ENCODE peak calls at places on chromosomes 2 and 18, in eight cellular contexts. One of them, this sample, is unnamed.

GRCh38 chr2:129896226-129897100 is 83.0 kb upstream of the RAB6C start:
- DNase-seq in IMR-90: no peak
- DNase-seq in HT1080: no peak
- DNase-seq in hypothalamus: no peak
- DNase-seq in prostate gland: no peak
- DNase-seq in activated naive CD4-positive, alpha-beta T cell treated with Interleukin-2 at 50 U/mL for 16 hours: no peak
- DNase-seq in upper lobe of right lung: no peak
- DNase-seq in activated CD4-positive, alpha-beta T cell treated with anti-CD3 and anti-CD28 coated beads for 24 hours: no peak
- DNase-seq in this sample: no peak

GRCh38 chr2:120104002-120104467 is 91.2 kb downstream of the EPB41L5 start:
- DNase-seq in HT1080: peak
- DNase-seq in activated CD4-positive, alpha-beta T cell treated with anti-CD3 and anti-CD28 coated beads for 24 hours: no peak
- DNase-seq in upper lobe of right lung: no peak
- DNase-seq in activated naive CD4-positive, alpha-beta T cell treated with Interleukin-2 at 50 U/mL for 16 hours: no peak
- DNase-seq in IMR-90: peak
- DNase-seq in hypothalamus: no peak
- DNase-seq in prostate gland: no peak
- DNase-seq in this sample: no peak

GRCh38 chr2:10242998-10243925 is 59.4 kb upstream of the HPCAL1 start:
- DNase-seq in IMR-90: no peak
- DNase-seq in activated naive CD4-positive, alpha-beta T cell treated with Interleukin-2 at 50 U/mL for 16 hours: no peak
- DNase-seq in HT1080: no peak
- DNase-seq in upper lobe of right lung: peak
- DNase-seq in prostate gland: no peak
- DNase-seq in activated CD4-positive, alpha-beta T cell treated with anti-CD3 and anti-CD28 coated beads for 24 hours: no peak
- DNase-seq in hypothalamus: no peak
- DNase-seq in this sample: no peak

GRCh38 chr2:191677091-191677645 is 768 bp upstream of the NABP1 start:
- DNase-seq in activated naive CD4-positive, alpha-beta T cell treated with Interleukin-2 at 50 U/mL for 16 hours: peak
- DNase-seq in HT1080: peak
- DNase-seq in prostate gland: no peak
- DNase-seq in upper lobe of right lung: no peak
- DNase-seq in activated CD4-positive, alpha-beta T cell treated with anti-CD3 and anti-CD28 coated beads for 24 hours: peak
- DNase-seq in IMR-90: peak
- DNase-seq in hypothalamus: no peak
- DNase-seq in this sample: no peak

GRCh38 chr2:43324589-43325447 is 98.4 kb upstream of the ZFP36L2 start:
- DNase-seq in hypothalamus: no peak
- DNase-seq in HT1080: peak
- DNase-seq in activated naive CD4-positive, alpha-beta T cell treated with Interleukin-2 at 50 U/mL for 16 hours: no peak
- DNase-seq in prostate gland: no peak
- DNase-seq in activated CD4-positive, alpha-beta T cell treated with anti-CD3 and anti-CD28 coated beads for 24 hours: no peak
- DNase-seq in IMR-90: no peak
- DNase-seq in upper lobe of right lung: no peak
- DNase-seq in this sample: no peak

GRCh38 chr2:239720411-239721365 is 304.5 kb downstream of the NDUFA10 start:
- DNase-seq in HT1080: no peak
- DNase-seq in prostate gland: no peak
- DNase-seq in upper lobe of right lung: peak
- DNase-seq in activated naive CD4-positive, alpha-beta T cell treated with Interleukin-2 at 50 U/mL for 16 hours: no peak
- DNase-seq in activated CD4-positive, alpha-beta T cell treated with anti-CD3 and anti-CD28 coated beads for 24 hours: no peak
- DNase-seq in hypothalamus: no peak
- DNase-seq in IMR-90: no peak
- DNase-seq in this sample: no peak

GRCh38 chr18:28792404-28793103 is 615.6 kb upstream of the CDH2 start:
- DNase-seq in hypothalamus: no peak
- DNase-seq in activated CD4-positive, alpha-beta T cell treated with anti-CD3 and anti-CD28 coated beads for 24 hours: no peak
- DNase-seq in upper lobe of right lung: no peak
- DNase-seq in HT1080: peak
- DNase-seq in IMR-90: no peak
- DNase-seq in prostate gland: no peak
- DNase-seq in activated naive CD4-positive, alpha-beta T cell treated with Interleukin-2 at 50 U/mL for 16 hours: no peak
- DNase-seq in this sample: no peak

GRCh38 chr2:227415538-227416424 is 28.0 kb upstream of the SCYGR1 start:
- DNase-seq in IMR-90: peak
- DNase-seq in activated naive CD4-positive, alpha-beta T cell treated with Interleukin-2 at 50 U/mL for 16 hours: no peak
- DNase-seq in activated CD4-positive, alpha-beta T cell treated with anti-CD3 and anti-CD28 coated beads for 24 hours: no peak
- DNase-seq in upper lobe of right lung: peak
- DNase-seq in prostate gland: no peak
- DNase-seq in HT1080: peak
- DNase-seq in hypothalamus: no peak
- DNase-seq in this sample: no peak

GRCh38 chr18:28457784-28458183 is 280.9 kb upstream of the CDH2 start:
- DNase-seq in activated naive CD4-positive, alpha-beta T cell treated with Interleukin-2 at 50 U/mL for 16 hours: no peak
- DNase-seq in IMR-90: no peak
- DNase-seq in hypothalamus: no peak
- DNase-seq in HT1080: no peak
- DNase-seq in upper lobe of right lung: no peak
- DNase-seq in prostate gland: no peak
- DNase-seq in activated CD4-positive, alpha-beta T cell treated with anti-CD3 and anti-CD28 coated beads for 24 hours: no peak
- DNase-seq in this sample: no peak

GRCh38 chr2:204051476-204051875 is 114.9 kb downstream of the ICOS start:
- DNase-seq in hypothalamus: no peak
- DNase-seq in activated CD4-positive, alpha-beta T cell treated with anti-CD3 and anti-CD28 coated beads for 24 hours: no peak
- DNase-seq in HT1080: peak
- DNase-seq in prostate gland: no peak
- DNase-seq in activated naive CD4-positive, alpha-beta T cell treated with Interleukin-2 at 50 U/mL for 16 hours: no peak
- DNase-seq in IMR-90: no peak
- DNase-seq in upper lobe of right lung: no peak
- DNase-seq in this sample: no peak

GRCh38 chr2:86352137-86352931 is 14.9 kb upstream of the REEP1 start:
- DNase-seq in upper lobe of right lung: no peak
- DNase-seq in prostate gland: no peak
- DNase-seq in activated naive CD4-positive, alpha-beta T cell treated with Interleukin-2 at 50 U/mL for 16 hours: no peak
- DNase-seq in activated CD4-positive, alpha-beta T cell treated with anti-CD3 and anti-CD28 coated beads for 24 hours: no peak
- DNase-seq in HT1080: peak
- DNase-seq in IMR-90: no peak
- DNase-seq in hypothalamus: no peak
- DNase-seq in this sample: no peak

GRCh38 chr2:215828528-215829184 is 184.7 kb downstream of the MREG start:
- DNase-seq in activated CD4-positive, alpha-beta T cell treated with anti-CD3 and anti-CD28 coated beads for 24 hours: peak
- DNase-seq in hypothalamus: no peak
- DNase-seq in HT1080: peak
- DNase-seq in IMR-90: peak
- DNase-seq in upper lobe of right lung: peak
- DNase-seq in activated naive CD4-positive, alpha-beta T cell treated with Interleukin-2 at 50 U/mL for 16 hours: peak
- DNase-seq in prostate gland: peak
- DNase-seq in this sample: no peak

GRCh38 chr2:30629866-30630265 is 177.4 kb downstream of the CAPN13 start:
- DNase-seq in hypothalamus: no peak
- DNase-seq in IMR-90: peak
- DNase-seq in upper lobe of right lung: no peak
- DNase-seq in activated naive CD4-positive, alpha-beta T cell treated with Interleukin-2 at 50 U/mL for 16 hours: no peak
- DNase-seq in prostate gland: no peak
- DNase-seq in activated CD4-positive, alpha-beta T cell treated with anti-CD3 and anti-CD28 coated beads for 24 hours: no peak
- DNase-seq in HT1080: peak
- DNase-seq in this sample: no peak

GRCh38 chr2:29226375-29226774 is 111.2 kb downstream of the CLIP4 start:
- DNase-seq in hypothalamus: no peak
- DNase-seq in IMR-90: no peak
- DNase-seq in prostate gland: no peak
- DNase-seq in HT1080: no peak
- DNase-seq in upper lobe of right lung: no peak
- DNase-seq in activated CD4-positive, alpha-beta T cell treated with anti-CD3 and anti-CD28 coated beads for 24 hours: no peak
- DNase-seq in activated naive CD4-positive, alpha-beta T cell treated with Interleukin-2 at 50 U/mL for 16 hours: no peak
- DNase-seq in this sample: no peak

GRCh38 chr2:46814160-46814559 is 101.4 kb downstream of the MCFD2 start:
- DNase-seq in HT1080: peak
- DNase-seq in prostate gland: peak
- DNase-seq in upper lobe of right lung: no peak
- DNase-seq in hypothalamus: no peak
- DNase-seq in activated CD4-positive, alpha-beta T cell treated with anti-CD3 and anti-CD28 coated beads for 24 hours: no peak
- DNase-seq in IMR-90: peak
- DNase-seq in activated naive CD4-positive, alpha-beta T cell treated with Interleukin-2 at 50 U/mL for 16 hours: no peak
- DNase-seq in this sample: no peak

GRCh38 chr2:174403628-174404027 is 8.1 kb downstream of the SCRN3 start:
- DNase-seq in activated CD4-positive, alpha-beta T cell treated with anti-CD3 and anti-CD28 coated beads for 24 hours: no peak
- DNase-seq in IMR-90: no peak
- DNase-seq in activated naive CD4-positive, alpha-beta T cell treated with Interleukin-2 at 50 U/mL for 16 hours: no peak
- DNase-seq in HT1080: no peak
- DNase-seq in prostate gland: no peak
- DNase-seq in upper lobe of right lung: no peak
- DNase-seq in hypothalamus: no peak
- DNase-seq in this sample: no peak

GRCh38 chr2:218395456-218395825 is 4.2 kb upstream of the CTDSP1 start:
- DNase-seq in HT1080: no peak
- DNase-seq in upper lobe of right lung: peak
- DNase-seq in activated naive CD4-positive, alpha-beta T cell treated with Interleukin-2 at 50 U/mL for 16 hours: no peak
- DNase-seq in IMR-90: no peak
- DNase-seq in prostate gland: no peak
- DNase-seq in hypothalamus: no peak
- DNase-seq in activated CD4-positive, alpha-beta T cell treated with anti-CD3 and anti-CD28 coated beads for 24 hours: no peak
- DNase-seq in this sample: no peak

GRCh38 chr2:197813093-197813787 is 8.8 kb downstream of the PLCL1 start:
- DNase-seq in upper lobe of right lung: no peak
- DNase-seq in HT1080: peak
- DNase-seq in hypothalamus: no peak
- DNase-seq in activated naive CD4-positive, alpha-beta T cell treated with Interleukin-2 at 50 U/mL for 16 hours: no peak
- DNase-seq in prostate gland: no peak
- DNase-seq in IMR-90: peak
- DNase-seq in activated CD4-positive, alpha-beta T cell treated with anti-CD3 and anti-CD28 coated beads for 24 hours: no peak
- DNase-seq in this sample: no peak

GRCh38 chr2:122643725-122644329 is 888.4 kb downstream of the TSN start:
- DNase-seq in HT1080: peak
- DNase-seq in hypothalamus: no peak
- DNase-seq in activated CD4-positive, alpha-beta T cell treated with anti-CD3 and anti-CD28 coated beads for 24 hours: no peak
- DNase-seq in IMR-90: peak
- DNase-seq in activated naive CD4-positive, alpha-beta T cell treated with Interleukin-2 at 50 U/mL for 16 hours: no peak
- DNase-seq in upper lobe of right lung: no peak
- DNase-seq in prostate gland: peak
- DNase-seq in this sample: peak

GRCh38 chr2:74001781-74002514 is 17.2 kb downstream of the TET3 start:
- DNase-seq in prostate gland: no peak
- DNase-seq in HT1080: no peak
- DNase-seq in activated naive CD4-positive, alpha-beta T cell treated with Interleukin-2 at 50 U/mL for 16 hours: no peak
- DNase-seq in hypothalamus: no peak
- DNase-seq in activated CD4-positive, alpha-beta T cell treated with anti-CD3 and anti-CD28 coated beads for 24 hours: no peak
- DNase-seq in upper lobe of right lung: peak
- DNase-seq in IMR-90: no peak
- DNase-seq in this sample: no peak

GRCh38 chr2:200810252-200810650 is 1.5 kb upstream of the BZW1 start:
- DNase-seq in IMR-90: peak
- DNase-seq in hypothalamus: no peak
- DNase-seq in activated naive CD4-positive, alpha-beta T cell treated with Interleukin-2 at 50 U/mL for 16 hours: no peak
- DNase-seq in HT1080: peak
- DNase-seq in upper lobe of right lung: no peak
- DNase-seq in activated CD4-positive, alpha-beta T cell treated with anti-CD3 and anti-CD28 coated beads for 24 hours: no peak
- DNase-seq in prostate gland: peak
- DNase-seq in this sample: peak

GRCh38 chr2:13034861-13035260 is 318.1 kb downstream of the TRIB2 start:
- DNase-seq in hypothalamus: no peak
- DNase-seq in prostate gland: no peak
- DNase-seq in HT1080: no peak
- DNase-seq in activated naive CD4-positive, alpha-beta T cell treated with Interleukin-2 at 50 U/mL for 16 hours: no peak
- DNase-seq in IMR-90: no peak
- DNase-seq in activated CD4-positive, alpha-beta T cell treated with anti-CD3 and anti-CD28 coated beads for 24 hours: no peak
- DNase-seq in upper lobe of right lung: no peak
- DNase-seq in this sample: no peak

GRCh38 chr2:235468978-235469694 is 24.7 kb upstream of the AGAP1 start:
- DNase-seq in activated naive CD4-positive, alpha-beta T cell treated with Interleukin-2 at 50 U/mL for 16 hours: no peak
- DNase-seq in IMR-90: peak
- DNase-seq in hypothalamus: no peak
- DNase-seq in prostate gland: no peak
- DNase-seq in HT1080: peak
- DNase-seq in activated CD4-positive, alpha-beta T cell treated with anti-CD3 and anti-CD28 coated beads for 24 hours: no peak
- DNase-seq in upper lobe of right lung: no peak
- DNase-seq in this sample: no peak

GRCh38 chr2:118801154-118801553 is 46.3 kb downstream of the EN1 start:
- DNase-seq in prostate gland: no peak
- DNase-seq in upper lobe of right lung: no peak
- DNase-seq in IMR-90: no peak
- DNase-seq in activated CD4-positive, alpha-beta T cell treated with anti-CD3 and anti-CD28 coated beads for 24 hours: no peak
- DNase-seq in HT1080: no peak
- DNase-seq in hypothalamus: no peak
- DNase-seq in activated naive CD4-positive, alpha-beta T cell treated with Interleukin-2 at 50 U/mL for 16 hours: no peak
- DNase-seq in this sample: no peak

GRCh38 chr2:43879261-43879660 is 40.5 kb downstream of the ABCG8 start:
- DNase-seq in IMR-90: no peak
- DNase-seq in upper lobe of right lung: no peak
- DNase-seq in activated naive CD4-positive, alpha-beta T cell treated with Interleukin-2 at 50 U/mL for 16 hours: no peak
- DNase-seq in prostate gland: no peak
- DNase-seq in activated CD4-positive, alpha-beta T cell treated with anti-CD3 and anti-CD28 coated beads for 24 hours: no peak
- DNase-seq in HT1080: peak
- DNase-seq in hypothalamus: no peak
- DNase-seq in this sample: no peak

GRCh38 chr2:179861777-179862117 is 335 bp upstream of the ZNF385B start:
- DNase-seq in hypothalamus: no peak
- DNase-seq in IMR-90: peak
- DNase-seq in HT1080: no peak
- DNase-seq in activated CD4-positive, alpha-beta T cell treated with anti-CD3 and anti-CD28 coated beads for 24 hours: no peak
- DNase-seq in prostate gland: no peak
- DNase-seq in activated naive CD4-positive, alpha-beta T cell treated with Interleukin-2 at 50 U/mL for 16 hours: no peak
- DNase-seq in upper lobe of right lung: peak
- DNase-seq in this sample: no peak

This sample was measured in LNCaP clone FGC.